ENCODE peak calls at places on chromosomes 11 and 22, in ten cellular contexts. One of them, this sample, is unnamed.

GRCh38 chr11:78319453-78319955 is 98.1 kb downstream of the GAB2 start:
- DNase-seq in cardiac muscle cell: no peak
- DNase-seq in fibroblast of lung: peak; percentile 14
- DNase-seq in HCT116: no peak
- DNase-seq in A549: no peak
- DNase-seq in psoas muscle: no peak
- DNase-seq in heart right ventricle: no peak
- DNase-seq in sigmoid colon: peak; percentile 79
- DNase-seq in AG04450: peak; percentile 7
- DNase-seq in lower lobe of right lung: no peak
- DNase-seq in this sample: no peak

GRCh38 chr11:86484795-86485166 is 110.1 kb downstream of the CCDC81 start:
- DNase-seq in cardiac muscle cell: no peak
- DNase-seq in fibroblast of lung: peak; percentile 35
- DNase-seq in sigmoid colon: no peak
- DNase-seq in A549: no peak
- DNase-seq in psoas muscle: no peak
- DNase-seq in heart right ventricle: no peak
- DNase-seq in lower lobe of right lung: no peak
- DNase-seq in HCT116: no peak
- DNase-seq in AG04450: no peak
- DNase-seq in this sample: no peak

GRCh38 chr22:41146573-41146972 is 54.2 kb downstream of the EP300 start:
- DNase-seq in fibroblast of lung: no peak
- DNase-seq in heart right ventricle: no peak
- DNase-seq in A549: no peak
- DNase-seq in AG04450: no peak
- DNase-seq in lower lobe of right lung: no peak
- DNase-seq in HCT116: no peak
- DNase-seq in cardiac muscle cell: no peak
- DNase-seq in sigmoid colon: no peak
- DNase-seq in psoas muscle: no peak
- DNase-seq in this sample: no peak

GRCh38 chr11:62921573-62922188 is 518 bp upstream of the CHRM1 start:
- DNase-seq in HCT116: no peak
- DNase-seq in psoas muscle: no peak
- DNase-seq in lower lobe of right lung: no peak
- DNase-seq in AG04450: no peak
- DNase-seq in sigmoid colon: no peak
- DNase-seq in heart right ventricle: no peak
- DNase-seq in A549: no peak
- DNase-seq in cardiac muscle cell: no peak
- DNase-seq in fibroblast of lung: no peak
- DNase-seq in this sample: no peak

GRCh38 chr11:107769189-107769588 is 57.3 kb upstream of the SLN start:
- DNase-seq in HCT116: peak; percentile 23
- DNase-seq in AG04450: no peak
- DNase-seq in lower lobe of right lung: no peak
- DNase-seq in sigmoid colon: no peak
- DNase-seq in fibroblast of lung: peak; percentile 89
- DNase-seq in A549: no peak
- DNase-seq in heart right ventricle: no peak
- DNase-seq in psoas muscle: no peak
- DNase-seq in cardiac muscle cell: no peak
- DNase-seq in this sample: no peak

GRCh38 chr11:12433571-12434061 is 56.2 kb downstream of the PARVA start:
- DNase-seq in HCT116: no peak
- DNase-seq in cardiac muscle cell: no peak
- DNase-seq in lower lobe of right lung: no peak
- DNase-seq in heart right ventricle: no peak
- DNase-seq in psoas muscle: no peak
- DNase-seq in A549: no peak
- DNase-seq in AG04450: peak; percentile 95
- DNase-seq in sigmoid colon: peak; percentile 91
- DNase-seq in fibroblast of lung: peak; percentile 98
- DNase-seq in this sample: no peak

GRCh38 chr11:128643661-128644060 is 50.2 kb upstream of the FLI1 start:
- DNase-seq in sigmoid colon: no peak
- DNase-seq in A549: no peak
- DNase-seq in cardiac muscle cell: no peak
- DNase-seq in fibroblast of lung: no peak
- DNase-seq in heart right ventricle: no peak
- DNase-seq in psoas muscle: no peak
- DNase-seq in lower lobe of right lung: no peak
- DNase-seq in AG04450: no peak
- DNase-seq in HCT116: no peak
- DNase-seq in this sample: no peak

GRCh38 chr11:12089473-12089872 is 20.9 kb upstream of the MICAL2 start:
- DNase-seq in heart right ventricle: no peak
- DNase-seq in HCT116: no peak
- DNase-seq in AG04450: no peak
- DNase-seq in psoas muscle: no peak
- DNase-seq in A549: no peak
- DNase-seq in fibroblast of lung: no peak
- DNase-seq in lower lobe of right lung: no peak
- DNase-seq in sigmoid colon: no peak
- DNase-seq in cardiac muscle cell: no peak
- DNase-seq in this sample: no peak

GRCh38 chr22:34804588-34804987 is 261.4 kb upstream of the ISX start:
- DNase-seq in sigmoid colon: no peak
- DNase-seq in psoas muscle: no peak
- DNase-seq in AG04450: no peak
- DNase-seq in lower lobe of right lung: no peak
- DNase-seq in A549: no peak
- DNase-seq in fibroblast of lung: no peak
- DNase-seq in cardiac muscle cell: peak; percentile 53
- DNase-seq in heart right ventricle: no peak
- DNase-seq in HCT116: no peak
- DNase-seq in this sample: no peak
- TF ChIP-seq CTCF in sigmoid colon: no peak
- TF ChIP-seq CTCF in psoas muscle: no peak
- TF ChIP-seq CTCF in AG04450: no peak
- TF ChIP-seq CTCF in lower lobe of right lung: no peak
- TF ChIP-seq CTCF in A549: no peak
- TF ChIP-seq CTCF in fibroblast of lung: no peak
- TF ChIP-seq CTCF in cardiac muscle cell: no peak
- TF ChIP-seq CTCF in heart right ventricle: no peak
- TF ChIP-seq CTCF in HCT116: no peak
- TF ChIP-seq CTCF in this sample: no peak

GRCh38 chr11:3161309-3161708 is 3.8 kb downstream of the OSBPL5 start:
- DNase-seq in A549: no peak
- DNase-seq in sigmoid colon: peak; percentile 70
- DNase-seq in heart right ventricle: no peak
- DNase-seq in lower lobe of right lung: peak; percentile 43
- DNase-seq in fibroblast of lung: no peak
- DNase-seq in AG04450: no peak
- DNase-seq in psoas muscle: no peak
- DNase-seq in HCT116: no peak
- DNase-seq in cardiac muscle cell: no peak
- DNase-seq in this sample: no peak

GRCh38 chr11:3158821-3159220 is 6.3 kb downstream of the OSBPL5 start:
- DNase-seq in A549: no peak
- DNase-seq in cardiac muscle cell: no peak
- DNase-seq in HCT116: no peak
- DNase-seq in lower lobe of right lung: peak; percentile 32
- DNase-seq in heart right ventricle: no peak
- DNase-seq in AG04450: no peak
- DNase-seq in sigmoid colon: no peak
- DNase-seq in fibroblast of lung: no peak
- DNase-seq in psoas muscle: peak; percentile 14
- DNase-seq in this sample: no peak

GRCh38 chr11:3158131-3158591 is 6.9 kb downstream of the OSBPL5 start:
- DNase-seq in A549: no peak
- DNase-seq in psoas muscle: peak; percentile 4
- DNase-seq in sigmoid colon: peak; percentile 54
- DNase-seq in lower lobe of right lung: peak; percentile 26
- DNase-seq in HCT116: no peak
- DNase-seq in heart right ventricle: no peak
- DNase-seq in fibroblast of lung: no peak
- DNase-seq in AG04450: no peak
- DNase-seq in cardiac muscle cell: no peak
- DNase-seq in this sample: no peak

GRCh38 chr11:3160252-3161031 is 4.7 kb downstream of the OSBPL5 start:
- DNase-seq in lower lobe of right lung: peak; percentile 87
- DNase-seq in HCT116: peak; percentile 46
- DNase-seq in sigmoid colon: peak; percentile 96
- DNase-seq in fibroblast of lung: peak; percentile 92
- DNase-seq in cardiac muscle cell: peak; percentile 96
- DNase-seq in A549: no peak
- DNase-seq in heart right ventricle: peak; percentile 91
- DNase-seq in AG04450: peak; percentile 79
- DNase-seq in psoas muscle: peak; percentile 91
- DNase-seq in this sample: no peak

GRCh38 chr11:3159296-3160190 is 5.6 kb downstream of the OSBPL5 start:
- DNase-seq in HCT116: no peak
- DNase-seq in fibroblast of lung: no peak
- DNase-seq in psoas muscle: peak; percentile 67
- DNase-seq in cardiac muscle cell: peak; percentile 60
- DNase-seq in sigmoid colon: peak; percentile 93
- DNase-seq in heart right ventricle: no peak
- DNase-seq in AG04450: no peak
- DNase-seq in A549: no peak
- DNase-seq in lower lobe of right lung: peak; percentile 76
- DNase-seq in this sample: no peak
- H3K4me3 ChIP-seq in HCT116: peak overlapping the region; percentile 32
- H3K4me3 ChIP-seq in fibroblast of lung: peak overlapping the region; percentile 62
- H3K4me3 ChIP-seq in psoas muscle: peak overlapping the region; percentile 70
- H3K4me3 ChIP-seq in cardiac muscle cell: peak overlapping the region; percentile 22
- H3K4me3 ChIP-seq in sigmoid colon: peak overlapping the region; percentile 60
- H3K4me3 ChIP-seq in heart right ventricle: peak overlapping the region; percentile 51
- H3K4me3 ChIP-seq in AG04450: peak overlapping the region; percentile 66
- H3K4me3 ChIP-seq in A549: no peak overlapping the region
- H3K4me3 ChIP-seq in lower lobe of right lung: peak overlapping the region; percentile 55
- H3K4me3 ChIP-seq in this sample: peak overlapping the region; percentile 50

DNA sequence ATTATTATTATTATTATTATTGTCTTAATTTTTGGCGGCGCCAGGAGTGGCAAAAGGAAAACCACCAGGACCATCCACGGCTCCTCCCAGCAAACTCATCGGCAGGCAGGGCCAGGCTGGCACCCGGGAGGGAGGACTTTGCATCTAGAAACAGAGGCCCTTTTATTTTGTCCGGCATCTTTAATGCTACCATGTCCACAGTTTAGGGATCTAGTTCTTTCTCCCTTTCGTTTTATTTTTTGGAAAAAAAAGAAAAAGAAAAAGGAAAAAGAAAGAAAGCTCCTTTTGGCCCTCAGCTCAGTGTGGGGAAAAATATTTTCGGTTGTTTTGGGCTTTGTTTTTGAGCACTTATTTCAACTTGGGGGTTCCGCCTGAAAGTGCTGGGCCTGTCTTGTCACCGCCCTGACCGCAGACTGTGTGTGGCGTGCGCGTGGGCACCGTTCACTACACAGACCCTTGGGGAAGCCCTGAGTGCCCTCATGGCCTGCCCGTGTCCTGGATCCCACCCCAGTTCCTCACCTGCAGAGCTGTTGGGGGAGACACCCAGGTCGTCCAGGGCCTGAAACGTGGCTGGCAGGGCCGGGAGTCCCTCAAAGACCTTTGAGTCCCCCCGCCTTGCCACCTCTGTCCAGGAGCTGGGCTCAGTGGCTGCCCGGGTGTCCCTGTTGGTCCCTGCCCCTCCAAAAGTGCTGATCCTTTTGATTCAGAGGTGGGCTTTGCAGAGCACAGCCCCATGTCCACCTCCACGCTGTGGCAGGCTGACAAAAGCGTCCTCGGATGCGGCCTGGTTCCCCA is 69.1 kb upstream of the PPARA start:
- DNase-seq in cardiac muscle cell: no peak
- DNase-seq in lower lobe of right lung: peak; percentile 45
- DNase-seq in heart right ventricle: no peak
- DNase-seq in AG04450: no peak
- DNase-seq in A549: no peak
- DNase-seq in psoas muscle: peak; percentile 32
- DNase-seq in HCT116: no peak
- DNase-seq in sigmoid colon: peak; percentile 76
- DNase-seq in fibroblast of lung: no peak
- DNase-seq in this sample: no peak
- H3K27ac ChIP-seq in cardiac muscle cell: no peak overlapping the region
- H3K27ac ChIP-seq in lower lobe of right lung: peak overlapping the region; percentile 98
- H3K27ac ChIP-seq in heart right ventricle: peak overlapping the region; percentile 97
- H3K27ac ChIP-seq in AG04450: peak overlapping the region; percentile 47
- H3K27ac ChIP-seq in A549: peak overlapping the region; percentile 99
- H3K27ac ChIP-seq in psoas muscle: peak overlapping the region; percentile 98
- H3K27ac ChIP-seq in HCT116: peak overlapping the region; percentile 100
- H3K27ac ChIP-seq in sigmoid colon: peak overlapping the region; percentile 98
- H3K27ac ChIP-seq in fibroblast of lung: peak overlapping the region; percentile 97
- H3K27ac ChIP-seq in this sample: peak overlapping the region; percentile 99

DNA sequence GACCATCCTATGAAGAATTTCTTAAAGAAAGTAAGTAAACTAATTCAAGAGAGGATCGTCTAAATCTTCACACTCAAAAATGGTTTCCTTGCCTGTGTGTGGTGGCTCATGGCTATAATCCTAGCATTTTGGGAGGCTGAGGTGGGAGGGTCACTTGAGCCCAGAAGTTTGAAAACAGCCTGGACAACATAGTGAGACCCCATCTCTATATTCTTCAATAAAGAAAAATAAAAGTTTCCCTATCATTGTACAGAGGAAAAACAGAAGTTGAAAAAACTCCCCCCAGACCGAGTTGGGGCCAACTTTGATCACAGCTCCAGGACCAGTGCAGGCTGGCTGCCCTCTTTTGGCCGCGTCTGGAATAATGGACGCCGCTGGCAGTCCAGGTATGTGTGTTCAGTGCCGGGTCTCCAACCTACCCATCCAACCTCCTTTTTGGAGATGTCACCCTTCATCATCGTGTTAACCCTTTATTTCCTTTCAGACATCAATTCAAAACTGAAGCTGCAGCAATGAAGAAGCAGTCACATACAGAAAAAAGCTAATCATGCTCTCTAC is 3.0 kb downstream of the RPS25 start:
- DNase-seq in HCT116: no peak
- DNase-seq in fibroblast of lung: no peak
- DNase-seq in psoas muscle: no peak
- DNase-seq in lower lobe of right lung: no peak
- DNase-seq in cardiac muscle cell: no peak
- DNase-seq in heart right ventricle: no peak
- DNase-seq in sigmoid colon: peak; percentile 7
- DNase-seq in A549: no peak
- DNase-seq in AG04450: no peak
- DNase-seq in this sample: no peak
- TF ChIP-seq CTCF in HCT116: peak; percentile 36
- TF ChIP-seq CTCF in fibroblast of lung: no peak
- TF ChIP-seq CTCF in psoas muscle: peak; percentile 7
- TF ChIP-seq CTCF in lower lobe of right lung: no peak
- TF ChIP-seq CTCF in cardiac muscle cell: no peak
- TF ChIP-seq CTCF in heart right ventricle: peak; percentile 10
- TF ChIP-seq CTCF in sigmoid colon: no peak
- TF ChIP-seq CTCF in A549: no peak
- TF ChIP-seq CTCF in AG04450: no peak
- TF ChIP-seq CTCF in this sample: no peak

GRCh38 chr22:46085831-46086576 is 64.3 kb upstream of the PPARA start:
- DNase-seq in HCT116: peak; percentile 69
- DNase-seq in psoas muscle: peak; percentile 91
- DNase-seq in A549: peak; percentile 74
- DNase-seq in sigmoid colon: peak; percentile 90
- DNase-seq in AG04450: no peak
- DNase-seq in heart right ventricle: peak; percentile 66
- DNase-seq in lower lobe of right lung: peak; percentile 91
- DNase-seq in fibroblast of lung: peak; percentile 86
- DNase-seq in cardiac muscle cell: no peak
- DNase-seq in this sample: no peak
- H3K4me3 ChIP-seq in HCT116: peak overlapping the region; percentile 64
- H3K4me3 ChIP-seq in psoas muscle: peak overlapping the region; percentile 48
- H3K4me3 ChIP-seq in A549: peak overlapping the region; percentile 52
- H3K4me3 ChIP-seq in sigmoid colon: no peak overlapping the region
- H3K4me3 ChIP-seq in AG04450: no peak overlapping the region
- H3K4me3 ChIP-seq in heart right ventricle: peak overlapping the region; percentile 32
- H3K4me3 ChIP-seq in lower lobe of right lung: peak overlapping the region; percentile 39
- H3K4me3 ChIP-seq in fibroblast of lung: no peak overlapping the region
- H3K4me3 ChIP-seq in cardiac muscle cell: no peak overlapping the region
- H3K4me3 ChIP-seq in this sample: peak overlapping the region; percentile 16

This sample was measured in esophagus squamous epithelium.